ENCODE peak calls at places on chromosome X, in six cellular contexts. Z, G, K, J, D and T are unnamed samples.

GRCh38 chrX:24515447-24515846 is 50.4 kb downstream of the PDK3 start:
- DNase-seq in Z (no peak), G (no peak), K (peak; percentile 4), J (peak; percentile 27), D (no peak), T (peak; percentile 32)

GRCh38 chrX:69137911-69138310 is 27.3 kb downstream of the PJA1 start:
- DNase-seq in Z (no peak), G (no peak), K (no peak), J (no peak), D (no peak), T (peak; percentile 16)

GRCh38 chrX:131067216-131067615 is 9.1 kb downstream of the ARHGAP36 start:
- DNase-seq in Z (no peak), G (no peak), K (no peak), J (no peak), D (no peak), T (no peak)

GRCh38 chrX:154138857-154139256 is 5.2 kb upstream of the OPN1LW start:
- DNase-seq in Z (no peak), G (no peak), K (no peak), J (no peak), D (peak; percentile 33), T (no peak)

GRCh38 chrX:130413415-130413814 is 11.6 kb downstream of the RBMX2 start:
- DNase-seq in Z (no peak), G (no peak), K (no peak), J (no peak), D (no peak), T (peak; percentile 42)

GRCh38 chrX:115503099-115503498 is 57.9 kb upstream of the PLS3 start:
- DNase-seq in Z (no peak), G (no peak), K (no peak), J (peak; percentile 62), D (no peak), T (no peak)

GRCh38 chrX:44914532-44915198 is 41.7 kb downstream of the KDM6A start:
- DNase-seq in Z (no peak), G (no peak), K (peak; percentile 68), J (no peak), D (no peak), T (peak; percentile 48)

GRCh38 chrX:110743679-110744340 is 51.8 kb downstream of the CHRDL1 start:
- DNase-seq in Z (no peak), G (peak; percentile 44), K (peak; percentile 2), J (no peak), D (no peak), T (no peak)

GRCh38 chrX:132426695-132427281 is 62.0 kb downstream of the MBNL3 start:
- DNase-seq in Z (no peak), G (peak; percentile 17), K (peak; percentile 54), J (no peak), D (no peak), T (peak; percentile 78)

GRCh38 chrX:88613338-88613737 is 133.7 kb upstream of the CPXCR1 start:
- DNase-seq in Z (no peak), G (no peak), K (no peak), J (peak; percentile 73), D (no peak), T (peak; percentile 51)

GRCh38 chrX:136577562-136577961 is 45.5 kb downstream of the VGLL1 start:
- DNase-seq in Z (no peak), G (no peak), K (peak; percentile 32), J (peak; percentile 54), D (peak; percentile 49), T (peak; percentile 53)

GRCh38 chrX:79270401-79270800 is 96.7 kb downstream of the ITM2A start:
- DNase-seq in Z (no peak), G (no peak), K (no peak), J (peak; percentile 29), D (peak; percentile 54), T (no peak)

GRCh38 chrX:74535633-74536141 is 78.7 kb downstream of the RLIM start:
- DNase-seq in Z (peak; percentile 86), G (peak; percentile 8), K (peak; percentile 66), J (peak; percentile 43), D (peak; percentile 84), T (peak; percentile 51)

GRCh38 chrX:150372280-150372679 is 9.2 kb downstream of the MAMLD1 start:
- DNase-seq in Z (peak; percentile 38), G (no peak), K (no peak), J (no peak), D (no peak), T (no peak)

GRCh38 chrX:25858273-25858880 is 279.8 kb upstream of the MAGEB18 start:
- DNase-seq in Z (no peak), G (no peak), K (no peak), J (no peak), D (no peak), T (peak; percentile 38)

GRCh38 chrX:103637604-103638338 is 9.0 kb downstream of the TCEAL1 start:
- DNase-seq in Z (no peak), G (no peak), K (peak; percentile 45), J (no peak), D (no peak), T (no peak)

GRCh38 chrX:102835504-102836146 is 101.4 kb upstream of the RAB40AL start:
- DNase-seq in Z (no peak), G (no peak), K (peak; percentile 33), J (peak; percentile 5), D (no peak), T (peak; percentile 50)

GRCh38 chrX:66074920-66075879 is 35.3 kb upstream of the VSIG4 start:
- DNase-seq in Z (peak; percentile 72), G (no peak), K (no peak), J (no peak), D (no peak), T (no peak)

GRCh38 chrX:71846429-71846828 is 64.2 kb upstream of the NHSL2 start:
- DNase-seq in Z (no peak), G (no peak), K (peak; percentile 73), J (no peak), D (no peak), T (no peak)

GRCh38 chrX:45322820-45323219 is 122.1 kb upstream of the DIPK2B start:
- DNase-seq in Z (no peak), G (no peak), K (peak; percentile 45), J (no peak), D (no peak), T (peak; percentile 55)

GRCh38 chrX:49037883-49038475 is 5.2 kb downstream of the TFE3 start:
- DNase-seq in Z (no peak), G (no peak), K (peak; percentile 81), J (no peak), D (no peak), T (peak; percentile 62)

DNA sequence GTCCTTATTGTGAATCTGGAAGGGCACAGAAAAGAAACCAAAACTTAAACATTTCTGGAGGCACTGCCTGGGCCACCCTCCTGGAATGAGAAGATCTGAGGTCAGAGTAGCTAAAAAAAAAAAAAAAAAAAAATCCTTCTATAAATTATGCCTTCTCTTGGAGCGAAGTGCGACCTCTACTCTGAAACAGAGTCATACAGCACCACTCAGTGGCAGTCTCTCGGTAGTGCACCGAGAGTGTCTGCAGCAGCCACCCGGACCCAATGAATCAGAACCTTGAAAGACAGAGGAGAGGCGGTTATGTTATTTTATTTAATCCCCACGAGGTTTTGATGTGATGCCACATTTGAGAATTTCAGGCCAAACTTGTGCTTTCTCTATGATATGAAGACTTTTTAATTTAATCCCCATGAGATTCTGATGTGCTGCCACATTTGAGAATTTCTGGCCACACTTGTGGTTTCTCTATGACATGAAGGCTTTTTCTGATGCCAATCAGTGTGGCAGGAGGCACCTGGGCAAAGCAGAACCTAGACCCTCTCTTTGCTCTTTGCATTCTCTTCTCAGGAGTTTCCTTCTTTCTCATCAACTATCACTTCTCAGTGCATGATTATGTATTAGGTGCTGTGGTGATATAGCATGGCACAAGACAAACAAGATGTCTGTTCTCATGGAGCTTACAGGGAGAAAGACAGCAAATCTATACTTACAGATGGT is 5.6 kb upstream of the CT47C1 start:
- DNase-seq in Z (no peak), G (no peak), K (peak; percentile 49), J (peak; percentile 55), D (no peak), T (peak; percentile 71)
- TF ChIP-seq CTCF in Z (peak; percentile 40), G (peak; percentile 67), K (peak; percentile 70), J (peak; percentile 63), D (peak; percentile 28), T (peak; percentile 71)

GRCh38 chrX:43804021-43804420 is 78.2 kb downstream of the MAOB start:
- DNase-seq in Z (no peak), G (no peak), K (no peak), J (no peak), D (no peak), T (no peak)
- H3K4me3 ChIP-seq in Z (no peak overlapping the region), G (no peak overlapping the region), K (no peak overlapping the region), J (no peak overlapping the region), D (no peak overlapping the region), T (no peak overlapping the region)

DNA sequence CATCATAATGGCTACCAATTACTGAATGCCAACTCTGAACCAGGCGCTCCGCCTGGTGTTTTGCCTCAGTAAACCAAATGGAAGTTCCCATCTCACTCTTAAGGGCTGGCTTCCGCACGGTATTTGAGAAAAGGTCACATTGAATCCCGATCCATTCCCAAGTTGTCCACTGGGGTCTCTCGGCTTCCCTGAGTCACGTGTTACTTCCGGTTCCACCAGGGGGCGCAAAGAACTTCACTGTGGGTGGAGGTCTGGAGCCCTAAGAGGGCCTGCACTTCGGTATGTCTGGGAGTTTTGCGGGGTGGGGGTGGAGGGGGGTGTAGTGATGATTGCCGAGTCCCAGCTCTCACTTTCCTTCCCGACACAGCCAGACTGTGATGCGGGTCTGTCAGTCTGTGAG is 13.4 kb upstream of the NHS start:
- DNase-seq in Z (no peak), G (no peak), K (no peak), J (no peak), D (no peak), T (no peak)
- TF ChIP-seq CTCF in Z (no peak), G (peak; percentile 28), K (peak; percentile 37), J (no peak), D (no peak), T (no peak)

GRCh38 chrX:276588-277171 is 4.5 kb upstream of the PLCXD1 start:
- DNase-seq in Z (no peak), G (no peak), K (peak; percentile 76), J (no peak), D (peak; percentile 62), T (peak; percentile 68)

GRCh38 chrX:275967-276587 is 5.1 kb upstream of the PLCXD1 start:
- DNase-seq in Z (no peak), G (no peak), K (peak; percentile 37), J (peak; percentile 73), D (peak; percentile 89), T (peak; percentile 39)

GRCh38 chrX:283115-283845 is 2.1 kb downstream of the PLCXD1 start:
- DNase-seq in Z (peak; percentile 91), G (no peak), K (peak; percentile 83), J (peak; percentile 93), D (peak; percentile 93), T (peak; percentile 89)

GRCh38 chrX:285076-285677 is 4.0 kb downstream of the PLCXD1 start:
- DNase-seq in Z (no peak), G (no peak), K (no peak), J (no peak), D (peak; percentile 7), T (no peak)

DNA sequence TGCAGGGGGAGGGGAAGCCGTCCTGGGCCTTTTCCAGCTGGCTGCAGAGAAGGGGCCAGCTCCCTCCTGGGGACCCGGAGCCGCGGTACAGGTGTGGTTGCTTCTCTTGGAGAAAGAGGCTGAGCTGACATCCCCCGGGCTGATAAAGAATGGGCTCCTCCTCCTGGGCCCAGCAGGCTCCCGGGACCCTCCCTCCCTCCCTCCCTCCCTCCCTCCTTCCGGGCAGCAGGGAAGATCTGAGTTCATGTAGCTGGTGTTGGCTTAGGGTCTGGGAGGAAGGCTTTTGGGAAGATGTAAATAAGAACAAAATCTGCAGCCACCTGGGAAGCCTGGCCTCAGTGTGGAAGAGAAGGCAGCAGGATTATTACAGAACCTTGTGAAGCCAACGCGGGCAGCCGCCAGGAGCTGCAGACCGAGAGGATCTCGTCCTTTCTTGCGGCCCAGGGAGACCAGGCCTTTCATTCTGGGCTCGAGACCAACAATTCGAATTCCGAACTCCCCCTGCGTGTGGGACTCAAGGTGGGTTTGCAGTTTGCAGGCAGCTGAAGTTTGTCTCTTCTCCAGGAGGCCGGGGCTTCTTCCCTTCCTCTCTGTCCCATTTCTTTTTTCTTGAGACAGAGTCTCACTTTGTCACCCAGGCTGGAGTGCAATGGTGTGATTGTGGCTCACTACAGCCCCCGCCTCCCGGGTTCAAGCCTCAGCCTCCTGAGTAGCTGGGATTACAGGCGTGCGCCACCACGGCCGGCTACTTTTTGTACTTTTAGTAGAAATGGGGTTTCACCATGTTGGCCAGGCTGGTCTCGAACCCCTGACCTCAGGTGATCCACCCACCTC is at the start of gene PLCXD1:
- DNase-seq in Z (no peak), G (no peak), K (peak; percentile 36), J (peak; percentile 73), D (peak; percentile 55), T (peak; percentile 48)
- H3K4me3 ChIP-seq in Z (peak within 1 kb of the TSS; percentile 22), G (peak within 1 kb of the TSS; percentile 19), K (peak within 1 kb of the TSS; percentile 33), J (peak within 1 kb of the TSS; percentile 12), D (no peak within 1 kb of the TSS), T (peak within 1 kb of the TSS; percentile 49)